ENCODE peak calls at places on chromosomes 3 and 15, in ten cellular contexts. U is cardiac fibroblast, R is ovary, F is heart right ventricle, Z is A549, B is OCI-LY7, G is fibroblast of lung, W is epithelial cell of esophagus, A is skeletal muscle cell, M is NT2/D1. L is an unnamed sample.
A peak's percentile ranks its signal among the peaks of the same experiment; 100 is the strongest.

GRCh38 chr15:63372018-63372705 is 9.5 kb downstream of the CA12 start:
- DNase-seq in W (peak; percentile 98), B (no peak), Z (peak; percentile 95), U (peak; percentile 99), F (no peak), G (peak; percentile 97), R (no peak), A (peak; percentile 95), M (no peak), L (peak; percentile 96)

GRCh38 chr3:40913192-40913591 is 286.1 kb upstream of the CTNNB1 start:
- DNase-seq in U (no peak), A (no peak), R (no peak), F (no peak), W (no peak), G (no peak), Z (no peak), B (no peak), M (no peak), L (no peak)

GRCh38 chr15:52144656-52145055 is 32.1 kb upstream of the BCL2L10 start:
- DNase-seq in A (peak; percentile 40), G (no peak), M (no peak), F (no peak), B (no peak), W (peak; percentile 55), R (no peak), U (peak; percentile 81), Z (no peak), L (no peak)

GRCh38 chr3:45167011-45167911 is 21.1 kb upstream of the CDCP1 start:
- DNase-seq in A (peak; percentile 70), W (peak; percentile 99), B (no peak), G (peak; percentile 88), F (peak; percentile 66), M (peak; percentile 98), R (peak; percentile 34), Z (peak; percentile 90), U (peak; percentile 96), L (peak; percentile 79)

GRCh38 chr3:55471522-55472280 is 15.4 kb downstream of the WNT5A start:
- DNase-seq in Z (no peak), M (no peak), B (no peak), F (peak; percentile 72), A (no peak), G (no peak), R (no peak), W (no peak), U (no peak), L (no peak)

GRCh38 chr3:109081746-109082510 is 36.0 kb downstream of the MORC1 start:
- DNase-seq in W (peak; percentile 63), A (peak; percentile 6), U (peak; percentile 76), B (peak; percentile 39), M (peak; percentile 55), R (no peak), Z (peak; percentile 19), G (peak; percentile 48), F (no peak), L (no peak)

GRCh38 chr3:184298759-184299487 is at the start of gene PSMD2:
- DNase-seq in G (peak; percentile 95), A (peak; percentile 84), Z (peak; percentile 82), B (peak; percentile 97), W (peak; percentile 97), U (peak; percentile 97), F (peak; percentile 98), M (peak; percentile 96), R (peak; percentile 98), L (peak; percentile 75)

GRCh38 chr3:3579658-3580057 is 219.6 kb upstream of the LRRN1 start:
- DNase-seq in A (no peak), G (no peak), Z (no peak), M (no peak), F (no peak), B (no peak), U (no peak), W (no peak), R (no peak), L (no peak)

GRCh38 chr3:97815149-97815917 is 6.5 kb upstream of the CRYBG3 start:
- DNase-seq in G (no peak), M (no peak), U (peak; percentile 36), R (no peak), Z (no peak), A (no peak), F (no peak), B (no peak), W (peak; percentile 62), L (no peak)

GRCh38 chr15:29208352-29208751 is 61.3 kb downstream of the NSMCE3 start:
- DNase-seq in W (no peak), B (no peak), R (no peak), Z (no peak), G (no peak), M (no peak), F (no peak), U (no peak), A (no peak), L (no peak)

GRCh38 chr3:149660462-149660861 is 2.6 kb upstream of the WWTR1 start:
- DNase-seq in G (no peak), F (no peak), W (no peak), R (no peak), Z (no peak), M (no peak), U (no peak), A (no peak), B (no peak), L (no peak)

GRCh38 chr3:153338487-153338886 is 176.5 kb downstream of the RAP2B start:
- DNase-seq in A (peak; percentile 77), B (no peak), U (peak; percentile 61), R (no peak), Z (no peak), M (no peak), W (peak; percentile 13), F (no peak), G (peak; percentile 67), L (no peak)

GRCh38 chr15:41022487-41023090 is 69.3 kb downstream of the CHAC1 start:
- DNase-seq in G (peak; percentile 80), A (no peak), W (peak; percentile 56), F (no peak), B (peak; percentile 55), U (peak; percentile 72), M (peak; percentile 18), R (peak; percentile 34), Z (peak; percentile 31), L (peak; percentile 27)

GRCh38 chr3:11635671-11636371 is 7.9 kb downstream of the VGLL4 start:
- DNase-seq in R (no peak), B (no peak), M (no peak), W (no peak), G (no peak), F (no peak), U (peak; percentile 29), A (no peak), Z (no peak), L (no peak)

GRCh38 chr3:146241523-146242240 is 9.2 kb downstream of the PLSCR4 start:
- DNase-seq in A (no peak), M (no peak), Z (no peak), R (peak; percentile 47), F (no peak), B (no peak), W (no peak), U (peak; percentile 96), G (peak; percentile 84), L (no peak)

GRCh38 chr15:59170295-59170881 is 36.3 kb upstream of the LDHAL6B start:
- DNase-seq in M (no peak), R (no peak), G (no peak), W (peak; percentile 84), B (no peak), F (peak; percentile 14), Z (no peak), A (no peak), U (peak; percentile 37), L (peak; percentile 88)

GRCh38 chr3:195897081-195897852 is 11.1 kb downstream of the TNK2 start:
- DNase-seq in B (no peak), Z (peak; percentile 29), U (peak; percentile 75), G (peak; percentile 51), R (peak; percentile 68), A (no peak), W (peak; percentile 87), F (no peak), M (no peak), L (no peak)

GRCh38 chr3:57755368-57756021 is 614 bp upstream of the SLMAP start:
- DNase-seq in R (no peak), B (peak; percentile 77), Z (peak; percentile 44), A (peak; percentile 18), U (peak; percentile 79), M (peak; percentile 35), F (no peak), G (no peak), W (peak; percentile 83), L (no peak)
- H3K4me3 ChIP-seq in R (peak overlapping the region; percentile 98), B (peak overlapping the region; percentile 80), Z (peak overlapping the region; percentile 95), A (peak overlapping the region; percentile 80), U (peak overlapping the region; percentile 80), M (peak overlapping the region; percentile 89), F (peak overlapping the region; percentile 90), G (peak overlapping the region; percentile 92), W (peak overlapping the region; percentile 68), L (peak overlapping the region; percentile 97)

DNA sequence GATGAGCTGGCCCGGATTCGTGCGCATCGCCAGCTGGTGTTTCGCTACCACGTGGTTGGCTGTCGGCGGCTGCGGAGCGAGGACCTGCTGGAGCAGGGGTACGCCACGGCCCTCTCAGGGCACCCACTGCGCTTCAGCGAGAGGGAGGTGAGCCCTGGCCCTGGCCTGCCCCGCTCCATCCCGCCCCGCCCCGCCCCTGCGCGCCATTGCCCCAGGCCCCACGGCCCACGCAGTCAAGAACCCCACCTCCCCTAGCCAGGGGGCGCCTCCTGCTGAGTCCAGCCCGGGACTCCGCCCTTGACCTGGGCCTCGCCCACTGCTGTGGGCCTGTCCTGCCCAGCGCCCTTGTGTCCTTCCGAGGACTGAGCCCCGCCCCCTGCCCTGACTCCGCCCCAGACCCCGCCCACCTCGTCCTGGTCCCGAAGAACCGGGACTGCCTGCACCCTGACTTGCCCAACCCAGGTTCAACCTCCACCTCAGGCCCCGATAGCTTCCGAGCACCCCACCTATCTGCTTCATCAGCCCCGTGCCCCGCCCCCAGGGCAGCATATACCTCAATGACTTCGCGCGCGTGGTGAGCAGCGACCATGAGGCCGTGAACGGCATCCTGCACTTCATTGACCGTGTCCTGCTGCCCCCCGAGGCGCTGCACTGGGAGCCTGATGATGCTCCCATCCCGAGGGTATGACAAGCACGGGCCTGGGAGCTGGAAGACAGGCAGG is 14.8 kb downstream of the NT5DC2 start:
- DNase-seq in B (no peak), M (no peak), F (no peak), A (no peak), G (no peak), U (no peak), Z (no peak), R (no peak), W (peak; percentile 24), L (no peak)
- H3K4me3 ChIP-seq in B (no peak overlapping the region), M (no peak overlapping the region), F (peak overlapping the region; percentile 38), A (peak overlapping the region; percentile 31), G (no peak overlapping the region), U (no peak overlapping the region), Z (no peak overlapping the region), R (peak overlapping the region; percentile 32), W (peak overlapping the region; percentile 27), L (no peak overlapping the region)

GRCh38 chr3:178059836-178060235 is 476.4 kb upstream of the KCNMB2 start:
- DNase-seq in F (no peak), W (no peak), R (no peak), G (peak; percentile 59), Z (no peak), B (no peak), A (no peak), M (no peak), U (peak; percentile 57), L (no peak)
- H3K4me3 ChIP-seq in F (no peak overlapping the region), W (no peak overlapping the region), R (no peak overlapping the region), G (peak overlapping the region; percentile 30), Z (no peak overlapping the region), B (no peak overlapping the region), A (no peak overlapping the region), M (no peak overlapping the region), U (no peak overlapping the region), L (no peak overlapping the region)

GRCh38 chr3:119675188-119675874 is 1.9 kb downstream of the COX17 start:
- DNase-seq in Z (no peak), B (no peak), A (no peak), M (no peak), F (no peak), G (no peak), R (no peak), W (no peak), U (no peak), L (no peak)
- H3K4me3 ChIP-seq in Z (no peak overlapping the region), B (peak overlapping the region; percentile 87), A (no peak overlapping the region), M (no peak overlapping the region), F (peak overlapping the region; percentile 72), G (peak overlapping the region; percentile 90), R (no peak overlapping the region), W (no peak overlapping the region), U (no peak overlapping the region), L (no peak overlapping the region)